ENCODE peak calls at places on chromosomes 3 and 15, in nine cellular contexts. One of them, this sample, is unnamed.

GRCh38 chr3:177836671-177837070 is 639.4 kb upstream of the TBL1XR1 start:
- DNase-seq in left colon: no peak
- DNase-seq in stimulated activated CD8-positive, alpha-beta memory T cell treated with anti-CD3 and anti-CD28 coated beads, Interleukin-7, amount 100 ng/mL, for 1 hour: no peak
- DNase-seq in activated CD4-positive, CD25-positive, alpha-beta regulatory T cell treated with anti-CD3 and anti-CD28 coated beads, Interleukin-2, amount 50 U/mL, for 72 hours: no peak
- DNase-seq in activated CD4-positive, alpha-beta memory T cell treated with anti-CD3 and anti-CD28 coated beads, Interleukin-2, amount 10 ng/mL, durations not matched to agents 7 days and 5 days: no peak
- DNase-seq in NCI-H1694 treated with DMSO at 0.1 percent for 48 hours: no peak
- DNase-seq in erythroblast: no peak
- DNase-seq in activated CD4-positive, alpha-beta T cell treated with anti-CD3 and anti-CD28 coated beads for 24 hours: no peak
- DNase-seq in memory B cell: no peak
- DNase-seq in this sample: no peak

GRCh38 chr3:115347737-115348136 is 200.6 kb upstream of the ZBTB20 start:
- DNase-seq in left colon: no peak
- DNase-seq in stimulated activated CD8-positive, alpha-beta memory T cell treated with anti-CD3 and anti-CD28 coated beads, Interleukin-7, amount 100 ng/mL, for 1 hour: no peak
- DNase-seq in activated CD4-positive, CD25-positive, alpha-beta regulatory T cell treated with anti-CD3 and anti-CD28 coated beads, Interleukin-2, amount 50 U/mL, for 72 hours: no peak
- DNase-seq in activated CD4-positive, alpha-beta memory T cell treated with anti-CD3 and anti-CD28 coated beads, Interleukin-2, amount 10 ng/mL, durations not matched to agents 7 days and 5 days: no peak
- DNase-seq in NCI-H1694 treated with DMSO at 0.1 percent for 48 hours: no peak
- DNase-seq in erythroblast: no peak
- DNase-seq in activated CD4-positive, alpha-beta T cell treated with anti-CD3 and anti-CD28 coated beads for 24 hours: no peak
- DNase-seq in memory B cell: no peak
- DNase-seq in this sample: no peak

GRCh38 chr3:128824132-128824850 is 55.1 kb upstream of the ACAD9 start:
- DNase-seq in left colon: no peak
- DNase-seq in stimulated activated CD8-positive, alpha-beta memory T cell treated with anti-CD3 and anti-CD28 coated beads, Interleukin-7, amount 100 ng/mL, for 1 hour: no peak
- DNase-seq in activated CD4-positive, CD25-positive, alpha-beta regulatory T cell treated with anti-CD3 and anti-CD28 coated beads, Interleukin-2, amount 50 U/mL, for 72 hours: no peak
- DNase-seq in activated CD4-positive, alpha-beta memory T cell treated with anti-CD3 and anti-CD28 coated beads, Interleukin-2, amount 10 ng/mL, durations not matched to agents 7 days and 5 days: no peak
- DNase-seq in NCI-H1694 treated with DMSO at 0.1 percent for 48 hours: no peak
- DNase-seq in erythroblast: no peak
- DNase-seq in activated CD4-positive, alpha-beta T cell treated with anti-CD3 and anti-CD28 coated beads for 24 hours: no peak
- DNase-seq in memory B cell: no peak
- DNase-seq in this sample: no peak

GRCh38 chr3:12536423-12536822 is 8.9 kb downstream of the MKRN2OS start:
- DNase-seq in left colon: no peak
- DNase-seq in stimulated activated CD8-positive, alpha-beta memory T cell treated with anti-CD3 and anti-CD28 coated beads, Interleukin-7, amount 100 ng/mL, for 1 hour: no peak
- DNase-seq in activated CD4-positive, CD25-positive, alpha-beta regulatory T cell treated with anti-CD3 and anti-CD28 coated beads, Interleukin-2, amount 50 U/mL, for 72 hours: no peak
- DNase-seq in activated CD4-positive, alpha-beta memory T cell treated with anti-CD3 and anti-CD28 coated beads, Interleukin-2, amount 10 ng/mL, durations not matched to agents 7 days and 5 days: no peak
- DNase-seq in NCI-H1694 treated with DMSO at 0.1 percent for 48 hours: no peak
- DNase-seq in erythroblast: no peak
- DNase-seq in activated CD4-positive, alpha-beta T cell treated with anti-CD3 and anti-CD28 coated beads for 24 hours: no peak
- DNase-seq in memory B cell: no peak
- DNase-seq in this sample: no peak

GRCh38 chr3:169362261-169362660 is 301.3 kb downstream of the MECOM start:
- DNase-seq in left colon: no peak
- DNase-seq in stimulated activated CD8-positive, alpha-beta memory T cell treated with anti-CD3 and anti-CD28 coated beads, Interleukin-7, amount 100 ng/mL, for 1 hour: no peak
- DNase-seq in activated CD4-positive, CD25-positive, alpha-beta regulatory T cell treated with anti-CD3 and anti-CD28 coated beads, Interleukin-2, amount 50 U/mL, for 72 hours: no peak
- DNase-seq in activated CD4-positive, alpha-beta memory T cell treated with anti-CD3 and anti-CD28 coated beads, Interleukin-2, amount 10 ng/mL, durations not matched to agents 7 days and 5 days: no peak
- DNase-seq in NCI-H1694 treated with DMSO at 0.1 percent for 48 hours: peak
- DNase-seq in erythroblast: peak
- DNase-seq in activated CD4-positive, alpha-beta T cell treated with anti-CD3 and anti-CD28 coated beads for 24 hours: no peak
- DNase-seq in memory B cell: no peak
- DNase-seq in this sample: no peak

GRCh38 chr3:4425707-4426106 is 41.4 kb downstream of the SUMF1 start:
- DNase-seq in left colon: no peak
- DNase-seq in stimulated activated CD8-positive, alpha-beta memory T cell treated with anti-CD3 and anti-CD28 coated beads, Interleukin-7, amount 100 ng/mL, for 1 hour: no peak
- DNase-seq in activated CD4-positive, CD25-positive, alpha-beta regulatory T cell treated with anti-CD3 and anti-CD28 coated beads, Interleukin-2, amount 50 U/mL, for 72 hours: peak
- DNase-seq in activated CD4-positive, alpha-beta memory T cell treated with anti-CD3 and anti-CD28 coated beads, Interleukin-2, amount 10 ng/mL, durations not matched to agents 7 days and 5 days: no peak
- DNase-seq in NCI-H1694 treated with DMSO at 0.1 percent for 48 hours: no peak
- DNase-seq in erythroblast: no peak
- DNase-seq in activated CD4-positive, alpha-beta T cell treated with anti-CD3 and anti-CD28 coated beads for 24 hours: peak
- DNase-seq in memory B cell: no peak
- DNase-seq in this sample: no peak

GRCh38 chr3:54710954-54711353 is 216.9 kb downstream of the LRTM1 start:
- DNase-seq in left colon: peak
- DNase-seq in stimulated activated CD8-positive, alpha-beta memory T cell treated with anti-CD3 and anti-CD28 coated beads, Interleukin-7, amount 100 ng/mL, for 1 hour: no peak
- DNase-seq in activated CD4-positive, CD25-positive, alpha-beta regulatory T cell treated with anti-CD3 and anti-CD28 coated beads, Interleukin-2, amount 50 U/mL, for 72 hours: no peak
- DNase-seq in activated CD4-positive, alpha-beta memory T cell treated with anti-CD3 and anti-CD28 coated beads, Interleukin-2, amount 10 ng/mL, durations not matched to agents 7 days and 5 days: no peak
- DNase-seq in NCI-H1694 treated with DMSO at 0.1 percent for 48 hours: peak
- DNase-seq in erythroblast: no peak
- DNase-seq in activated CD4-positive, alpha-beta T cell treated with anti-CD3 and anti-CD28 coated beads for 24 hours: no peak
- DNase-seq in memory B cell: no peak
- DNase-seq in this sample: no peak

GRCh38 chr15:68730491-68731317 is 90.0 kb downstream of the ANP32A start:
- DNase-seq in left colon: no peak
- DNase-seq in stimulated activated CD8-positive, alpha-beta memory T cell treated with anti-CD3 and anti-CD28 coated beads, Interleukin-7, amount 100 ng/mL, for 1 hour: no peak
- DNase-seq in activated CD4-positive, CD25-positive, alpha-beta regulatory T cell treated with anti-CD3 and anti-CD28 coated beads, Interleukin-2, amount 50 U/mL, for 72 hours: no peak
- DNase-seq in activated CD4-positive, alpha-beta memory T cell treated with anti-CD3 and anti-CD28 coated beads, Interleukin-2, amount 10 ng/mL, durations not matched to agents 7 days and 5 days: no peak
- DNase-seq in NCI-H1694 treated with DMSO at 0.1 percent for 48 hours: peak
- DNase-seq in erythroblast: peak
- DNase-seq in activated CD4-positive, alpha-beta T cell treated with anti-CD3 and anti-CD28 coated beads for 24 hours: no peak
- DNase-seq in memory B cell: no peak
- DNase-seq in this sample: no peak

GRCh38 chr3:127425505-127426443 is 137.9 kb upstream of the PRR20G start:
- DNase-seq in left colon: no peak
- DNase-seq in stimulated activated CD8-positive, alpha-beta memory T cell treated with anti-CD3 and anti-CD28 coated beads, Interleukin-7, amount 100 ng/mL, for 1 hour: no peak
- DNase-seq in activated CD4-positive, CD25-positive, alpha-beta regulatory T cell treated with anti-CD3 and anti-CD28 coated beads, Interleukin-2, amount 50 U/mL, for 72 hours: no peak
- DNase-seq in activated CD4-positive, alpha-beta memory T cell treated with anti-CD3 and anti-CD28 coated beads, Interleukin-2, amount 10 ng/mL, durations not matched to agents 7 days and 5 days: no peak
- DNase-seq in NCI-H1694 treated with DMSO at 0.1 percent for 48 hours: no peak
- DNase-seq in erythroblast: no peak
- DNase-seq in activated CD4-positive, alpha-beta T cell treated with anti-CD3 and anti-CD28 coated beads for 24 hours: no peak
- DNase-seq in memory B cell: no peak
- DNase-seq in this sample: no peak

GRCh38 chr3:98521897-98522537 is 685 bp downstream of the CLDND1 start:
- DNase-seq in left colon: peak
- DNase-seq in stimulated activated CD8-positive, alpha-beta memory T cell treated with anti-CD3 and anti-CD28 coated beads, Interleukin-7, amount 100 ng/mL, for 1 hour: peak
- DNase-seq in activated CD4-positive, CD25-positive, alpha-beta regulatory T cell treated with anti-CD3 and anti-CD28 coated beads, Interleukin-2, amount 50 U/mL, for 72 hours: peak
- DNase-seq in activated CD4-positive, alpha-beta memory T cell treated with anti-CD3 and anti-CD28 coated beads, Interleukin-2, amount 10 ng/mL, durations not matched to agents 7 days and 5 days: peak
- DNase-seq in NCI-H1694 treated with DMSO at 0.1 percent for 48 hours: no peak
- DNase-seq in erythroblast: peak
- DNase-seq in activated CD4-positive, alpha-beta T cell treated with anti-CD3 and anti-CD28 coated beads for 24 hours: peak
- DNase-seq in memory B cell: peak
- DNase-seq in this sample: no peak

GRCh38 chr3:15822281-15822680 is 24.5 kb upstream of the ANKRD28 start:
- DNase-seq in left colon: no peak
- DNase-seq in stimulated activated CD8-positive, alpha-beta memory T cell treated with anti-CD3 and anti-CD28 coated beads, Interleukin-7, amount 100 ng/mL, for 1 hour: no peak
- DNase-seq in activated CD4-positive, CD25-positive, alpha-beta regulatory T cell treated with anti-CD3 and anti-CD28 coated beads, Interleukin-2, amount 50 U/mL, for 72 hours: no peak
- DNase-seq in activated CD4-positive, alpha-beta memory T cell treated with anti-CD3 and anti-CD28 coated beads, Interleukin-2, amount 10 ng/mL, durations not matched to agents 7 days and 5 days: no peak
- DNase-seq in NCI-H1694 treated with DMSO at 0.1 percent for 48 hours: no peak
- DNase-seq in erythroblast: no peak
- DNase-seq in activated CD4-positive, alpha-beta T cell treated with anti-CD3 and anti-CD28 coated beads for 24 hours: no peak
- DNase-seq in memory B cell: no peak
- DNase-seq in this sample: no peak

GRCh38 chr3:66220066-66220465 is 735 bp upstream of the SLC25A26 start:
- DNase-seq in left colon: no peak
- DNase-seq in stimulated activated CD8-positive, alpha-beta memory T cell treated with anti-CD3 and anti-CD28 coated beads, Interleukin-7, amount 100 ng/mL, for 1 hour: no peak
- DNase-seq in activated CD4-positive, CD25-positive, alpha-beta regulatory T cell treated with anti-CD3 and anti-CD28 coated beads, Interleukin-2, amount 50 U/mL, for 72 hours: no peak
- DNase-seq in activated CD4-positive, alpha-beta memory T cell treated with anti-CD3 and anti-CD28 coated beads, Interleukin-2, amount 10 ng/mL, durations not matched to agents 7 days and 5 days: no peak
- DNase-seq in NCI-H1694 treated with DMSO at 0.1 percent for 48 hours: no peak
- DNase-seq in erythroblast: peak
- DNase-seq in activated CD4-positive, alpha-beta T cell treated with anti-CD3 and anti-CD28 coated beads for 24 hours: no peak
- DNase-seq in memory B cell: no peak
- DNase-seq in this sample: no peak

GRCh38 chr15:77656294-77656693 is 23.6 kb upstream of the LINGO1 start:
- DNase-seq in left colon: no peak
- DNase-seq in stimulated activated CD8-positive, alpha-beta memory T cell treated with anti-CD3 and anti-CD28 coated beads, Interleukin-7, amount 100 ng/mL, for 1 hour: no peak
- DNase-seq in activated CD4-positive, CD25-positive, alpha-beta regulatory T cell treated with anti-CD3 and anti-CD28 coated beads, Interleukin-2, amount 50 U/mL, for 72 hours: no peak
- DNase-seq in activated CD4-positive, alpha-beta memory T cell treated with anti-CD3 and anti-CD28 coated beads, Interleukin-2, amount 10 ng/mL, durations not matched to agents 7 days and 5 days: no peak
- DNase-seq in NCI-H1694 treated with DMSO at 0.1 percent for 48 hours: peak
- DNase-seq in erythroblast: no peak
- DNase-seq in activated CD4-positive, alpha-beta T cell treated with anti-CD3 and anti-CD28 coated beads for 24 hours: no peak
- DNase-seq in memory B cell: no peak
- DNase-seq in this sample: no peak

GRCh38 chr15:84781505-84781904 is 33.1 kb downstream of the ZNF592 start:
- DNase-seq in left colon: no peak
- DNase-seq in stimulated activated CD8-positive, alpha-beta memory T cell treated with anti-CD3 and anti-CD28 coated beads, Interleukin-7, amount 100 ng/mL, for 1 hour: no peak
- DNase-seq in activated CD4-positive, CD25-positive, alpha-beta regulatory T cell treated with anti-CD3 and anti-CD28 coated beads, Interleukin-2, amount 50 U/mL, for 72 hours: no peak
- DNase-seq in activated CD4-positive, alpha-beta memory T cell treated with anti-CD3 and anti-CD28 coated beads, Interleukin-2, amount 10 ng/mL, durations not matched to agents 7 days and 5 days: no peak
- DNase-seq in NCI-H1694 treated with DMSO at 0.1 percent for 48 hours: no peak
- DNase-seq in erythroblast: no peak
- DNase-seq in activated CD4-positive, alpha-beta T cell treated with anti-CD3 and anti-CD28 coated beads for 24 hours: no peak
- DNase-seq in memory B cell: no peak
- DNase-seq in this sample: no peak

GRCh38 chr3:40240921-40241320 is 68.6 kb upstream of the EIF1B start:
- DNase-seq in left colon: no peak
- DNase-seq in stimulated activated CD8-positive, alpha-beta memory T cell treated with anti-CD3 and anti-CD28 coated beads, Interleukin-7, amount 100 ng/mL, for 1 hour: no peak
- DNase-seq in activated CD4-positive, CD25-positive, alpha-beta regulatory T cell treated with anti-CD3 and anti-CD28 coated beads, Interleukin-2, amount 50 U/mL, for 72 hours: no peak
- DNase-seq in activated CD4-positive, alpha-beta memory T cell treated with anti-CD3 and anti-CD28 coated beads, Interleukin-2, amount 10 ng/mL, durations not matched to agents 7 days and 5 days: no peak
- DNase-seq in NCI-H1694 treated with DMSO at 0.1 percent for 48 hours: no peak
- DNase-seq in erythroblast: no peak
- DNase-seq in activated CD4-positive, alpha-beta T cell treated with anti-CD3 and anti-CD28 coated beads for 24 hours: no peak
- DNase-seq in memory B cell: no peak
- DNase-seq in this sample: no peak

GRCh38 chr3:52831500-52832301 is 1.2 kb upstream of the ITIH4 start:
- DNase-seq in left colon: peak
- DNase-seq in stimulated activated CD8-positive, alpha-beta memory T cell treated with anti-CD3 and anti-CD28 coated beads, Interleukin-7, amount 100 ng/mL, for 1 hour: no peak
- DNase-seq in activated CD4-positive, CD25-positive, alpha-beta regulatory T cell treated with anti-CD3 and anti-CD28 coated beads, Interleukin-2, amount 50 U/mL, for 72 hours: no peak
- DNase-seq in activated CD4-positive, alpha-beta memory T cell treated with anti-CD3 and anti-CD28 coated beads, Interleukin-2, amount 10 ng/mL, durations not matched to agents 7 days and 5 days: no peak
- DNase-seq in NCI-H1694 treated with DMSO at 0.1 percent for 48 hours: peak
- DNase-seq in erythroblast: peak
- DNase-seq in activated CD4-positive, alpha-beta T cell treated with anti-CD3 and anti-CD28 coated beads for 24 hours: no peak
- DNase-seq in memory B cell: no peak
- DNase-seq in this sample: no peak

GRCh38 chr3:161389445-161390036 is 18.2 kb upstream of the SPTSSB start:
- DNase-seq in left colon: no peak
- DNase-seq in stimulated activated CD8-positive, alpha-beta memory T cell treated with anti-CD3 and anti-CD28 coated beads, Interleukin-7, amount 100 ng/mL, for 1 hour: no peak
- DNase-seq in activated CD4-positive, CD25-positive, alpha-beta regulatory T cell treated with anti-CD3 and anti-CD28 coated beads, Interleukin-2, amount 50 U/mL, for 72 hours: no peak
- DNase-seq in activated CD4-positive, alpha-beta memory T cell treated with anti-CD3 and anti-CD28 coated beads, Interleukin-2, amount 10 ng/mL, durations not matched to agents 7 days and 5 days: no peak
- DNase-seq in NCI-H1694 treated with DMSO at 0.1 percent for 48 hours: no peak
- DNase-seq in erythroblast: no peak
- DNase-seq in activated CD4-positive, alpha-beta T cell treated with anti-CD3 and anti-CD28 coated beads for 24 hours: no peak
- DNase-seq in memory B cell: no peak
- DNase-seq in this sample: no peak

GRCh38 chr3:112056451-112056929 is 22.0 kb downstream of the TMPRSS7 start:
- DNase-seq in left colon: no peak
- DNase-seq in stimulated activated CD8-positive, alpha-beta memory T cell treated with anti-CD3 and anti-CD28 coated beads, Interleukin-7, amount 100 ng/mL, for 1 hour: no peak
- DNase-seq in activated CD4-positive, CD25-positive, alpha-beta regulatory T cell treated with anti-CD3 and anti-CD28 coated beads, Interleukin-2, amount 50 U/mL, for 72 hours: no peak
- DNase-seq in activated CD4-positive, alpha-beta memory T cell treated with anti-CD3 and anti-CD28 coated beads, Interleukin-2, amount 10 ng/mL, durations not matched to agents 7 days and 5 days: peak
- DNase-seq in NCI-H1694 treated with DMSO at 0.1 percent for 48 hours: no peak
- DNase-seq in erythroblast: no peak
- DNase-seq in activated CD4-positive, alpha-beta T cell treated with anti-CD3 and anti-CD28 coated beads for 24 hours: no peak
- DNase-seq in memory B cell: no peak
- DNase-seq in this sample: no peak

GRCh38 chr3:141114816-141115458 is 63.8 kb downstream of the SPSB4 start:
- DNase-seq in left colon: no peak
- DNase-seq in stimulated activated CD8-positive, alpha-beta memory T cell treated with anti-CD3 and anti-CD28 coated beads, Interleukin-7, amount 100 ng/mL, for 1 hour: no peak
- DNase-seq in activated CD4-positive, CD25-positive, alpha-beta regulatory T cell treated with anti-CD3 and anti-CD28 coated beads, Interleukin-2, amount 50 U/mL, for 72 hours: no peak
- DNase-seq in activated CD4-positive, alpha-beta memory T cell treated with anti-CD3 and anti-CD28 coated beads, Interleukin-2, amount 10 ng/mL, durations not matched to agents 7 days and 5 days: no peak
- DNase-seq in NCI-H1694 treated with DMSO at 0.1 percent for 48 hours: no peak
- DNase-seq in erythroblast: no peak
- DNase-seq in activated CD4-positive, alpha-beta T cell treated with anti-CD3 and anti-CD28 coated beads for 24 hours: no peak
- DNase-seq in memory B cell: no peak
- DNase-seq in this sample: no peak

GRCh38 chr3:27479816-27480543 is 4.2 kb downstream of the SLC4A7 start:
- DNase-seq in left colon: no peak
- DNase-seq in stimulated activated CD8-positive, alpha-beta memory T cell treated with anti-CD3 and anti-CD28 coated beads, Interleukin-7, amount 100 ng/mL, for 1 hour: no peak
- DNase-seq in activated CD4-positive, CD25-positive, alpha-beta regulatory T cell treated with anti-CD3 and anti-CD28 coated beads, Interleukin-2, amount 50 U/mL, for 72 hours: no peak
- DNase-seq in activated CD4-positive, alpha-beta memory T cell treated with anti-CD3 and anti-CD28 coated beads, Interleukin-2, amount 10 ng/mL, durations not matched to agents 7 days and 5 days: peak
- DNase-seq in NCI-H1694 treated with DMSO at 0.1 percent for 48 hours: no peak
- DNase-seq in erythroblast: no peak
- DNase-seq in activated CD4-positive, alpha-beta T cell treated with anti-CD3 and anti-CD28 coated beads for 24 hours: no peak
- DNase-seq in memory B cell: no peak
- DNase-seq in this sample: no peak

GRCh38 chr15:32107477-32108080 is 77.3 kb downstream of the CHRNA7 start:
- DNase-seq in left colon: no peak
- DNase-seq in stimulated activated CD8-positive, alpha-beta memory T cell treated with anti-CD3 and anti-CD28 coated beads, Interleukin-7, amount 100 ng/mL, for 1 hour: no peak
- DNase-seq in activated CD4-positive, CD25-positive, alpha-beta regulatory T cell treated with anti-CD3 and anti-CD28 coated beads, Interleukin-2, amount 50 U/mL, for 72 hours: no peak
- DNase-seq in activated CD4-positive, alpha-beta memory T cell treated with anti-CD3 and anti-CD28 coated beads, Interleukin-2, amount 10 ng/mL, durations not matched to agents 7 days and 5 days: no peak
- DNase-seq in NCI-H1694 treated with DMSO at 0.1 percent for 48 hours: no peak
- DNase-seq in erythroblast: no peak
- DNase-seq in activated CD4-positive, alpha-beta T cell treated with anti-CD3 and anti-CD28 coated beads for 24 hours: no peak
- DNase-seq in memory B cell: no peak
- DNase-seq in this sample: no peak

GRCh38 chr3:81352867-81353266 is 408.6 kb downstream of the GBE1 start:
- DNase-seq in left colon: no peak
- DNase-seq in stimulated activated CD8-positive, alpha-beta memory T cell treated with anti-CD3 and anti-CD28 coated beads, Interleukin-7, amount 100 ng/mL, for 1 hour: no peak
- DNase-seq in activated CD4-positive, CD25-positive, alpha-beta regulatory T cell treated with anti-CD3 and anti-CD28 coated beads, Interleukin-2, amount 50 U/mL, for 72 hours: no peak
- DNase-seq in activated CD4-positive, alpha-beta memory T cell treated with anti-CD3 and anti-CD28 coated beads, Interleukin-2, amount 10 ng/mL, durations not matched to agents 7 days and 5 days: no peak
- DNase-seq in NCI-H1694 treated with DMSO at 0.1 percent for 48 hours: no peak
- DNase-seq in erythroblast: no peak
- DNase-seq in activated CD4-positive, alpha-beta T cell treated with anti-CD3 and anti-CD28 coated beads for 24 hours: no peak
- DNase-seq in memory B cell: no peak
- DNase-seq in this sample: peak

GRCh38 chr3:184562146-184562861 is 719 bp downstream of the EPHB3 start:
- DNase-seq in left colon: no peak
- DNase-seq in stimulated activated CD8-positive, alpha-beta memory T cell treated with anti-CD3 and anti-CD28 coated beads, Interleukin-7, amount 100 ng/mL, for 1 hour: no peak
- DNase-seq in activated CD4-positive, CD25-positive, alpha-beta regulatory T cell treated with anti-CD3 and anti-CD28 coated beads, Interleukin-2, amount 50 U/mL, for 72 hours: no peak
- DNase-seq in activated CD4-positive, alpha-beta memory T cell treated with anti-CD3 and anti-CD28 coated beads, Interleukin-2, amount 10 ng/mL, durations not matched to agents 7 days and 5 days: no peak
- DNase-seq in NCI-H1694 treated with DMSO at 0.1 percent for 48 hours: no peak
- DNase-seq in erythroblast: no peak
- DNase-seq in activated CD4-positive, alpha-beta T cell treated with anti-CD3 and anti-CD28 coated beads for 24 hours: no peak
- DNase-seq in memory B cell: peak
- DNase-seq in this sample: no peak

GRCh38 chr15:77606142-77607034 is 26.3 kb downstream of the LINGO1 start:
- DNase-seq in left colon: peak
- DNase-seq in stimulated activated CD8-positive, alpha-beta memory T cell treated with anti-CD3 and anti-CD28 coated beads, Interleukin-7, amount 100 ng/mL, for 1 hour: no peak
- DNase-seq in activated CD4-positive, CD25-positive, alpha-beta regulatory T cell treated with anti-CD3 and anti-CD28 coated beads, Interleukin-2, amount 50 U/mL, for 72 hours: no peak
- DNase-seq in activated CD4-positive, alpha-beta memory T cell treated with anti-CD3 and anti-CD28 coated beads, Interleukin-2, amount 10 ng/mL, durations not matched to agents 7 days and 5 days: no peak
- DNase-seq in NCI-H1694 treated with DMSO at 0.1 percent for 48 hours: no peak
- DNase-seq in erythroblast: no peak
- DNase-seq in activated CD4-positive, alpha-beta T cell treated with anti-CD3 and anti-CD28 coated beads for 24 hours: no peak
- DNase-seq in memory B cell: no peak
- DNase-seq in this sample: no peak

GRCh38 chr3:61132062-61132461 is 119.2 kb downstream of the FHIT start:
- DNase-seq in left colon: no peak
- DNase-seq in stimulated activated CD8-positive, alpha-beta memory T cell treated with anti-CD3 and anti-CD28 coated beads, Interleukin-7, amount 100 ng/mL, for 1 hour: no peak
- DNase-seq in activated CD4-positive, CD25-positive, alpha-beta regulatory T cell treated with anti-CD3 and anti-CD28 coated beads, Interleukin-2, amount 50 U/mL, for 72 hours: no peak
- DNase-seq in activated CD4-positive, alpha-beta memory T cell treated with anti-CD3 and anti-CD28 coated beads, Interleukin-2, amount 10 ng/mL, durations not matched to agents 7 days and 5 days: no peak
- DNase-seq in NCI-H1694 treated with DMSO at 0.1 percent for 48 hours: no peak
- DNase-seq in erythroblast: no peak
- DNase-seq in activated CD4-positive, alpha-beta T cell treated with anti-CD3 and anti-CD28 coated beads for 24 hours: no peak
- DNase-seq in memory B cell: no peak
- DNase-seq in this sample: no peak

GRCh38 chr3:55198554-55198953 is 270.7 kb upstream of the LRTM1 start:
- DNase-seq in left colon: no peak
- DNase-seq in stimulated activated CD8-positive, alpha-beta memory T cell treated with anti-CD3 and anti-CD28 coated beads, Interleukin-7, amount 100 ng/mL, for 1 hour: no peak
- DNase-seq in activated CD4-positive, CD25-positive, alpha-beta regulatory T cell treated with anti-CD3 and anti-CD28 coated beads, Interleukin-2, amount 50 U/mL, for 72 hours: no peak
- DNase-seq in activated CD4-positive, alpha-beta memory T cell treated with anti-CD3 and anti-CD28 coated beads, Interleukin-2, amount 10 ng/mL, durations not matched to agents 7 days and 5 days: no peak
- DNase-seq in NCI-H1694 treated with DMSO at 0.1 percent for 48 hours: no peak
- DNase-seq in erythroblast: no peak
- DNase-seq in activated CD4-positive, alpha-beta T cell treated with anti-CD3 and anti-CD28 coated beads for 24 hours: no peak
- DNase-seq in memory B cell: no peak
- DNase-seq in this sample: no peak

This sample was measured in NCI-H748 treated with DMSO at 0.1 percent for 48 hours.